ENCODE peak calls at places on chromosomes 7 and 10, in eight cellular contexts. P, S, R, A, N, Q, I and E are unnamed samples.

GRCh38 chr7:100696123-100696521 is 2.1 kb upstream of the GIGYF1 start:
- DNase-seq in S (no peak), A (no peak), P (no peak), Q (no peak), R (no peak), I (no peak), N (no peak), E (no peak)

GRCh38 chr7:22814261-22815208 is 8.1 kb downstream of the TOMM7 start:
- DNase-seq in A (no peak), I (no peak), P (no peak), R (no peak), S (no peak), Q (no peak), N (peak), E (no peak)

GRCh38 chr7:135789431-135789830 is 40.8 kb upstream of the FAM180A start:
- DNase-seq in Q (no peak), I (no peak), S (no peak), P (no peak), N (no peak), A (no peak), R (no peak), E (no peak)

GRCh38 chr10:68826764-68827591 is at the start of gene STOX1:
- DNase-seq in Q (peak), I (peak), S (peak), P (peak), R (peak), N (peak), A (peak), E (no peak)

GRCh38 chr7:149855368-149856305 is 17.5 kb downstream of the ZNF862 start:
- DNase-seq in N (peak), S (no peak), A (no peak), Q (no peak), P (peak), I (no peak), R (no peak), E (no peak)

GRCh38 chr10:131900350-131901152 is at the start of gene PPP2R2D:
- DNase-seq in I (peak), Q (peak), N (peak), P (peak), A (peak), S (peak), R (peak), E (peak)

GRCh38 chr7:113099284-113099919 is 12.8 kb upstream of the GPR85 start:
- DNase-seq in Q (no peak), P (peak), R (no peak), N (no peak), I (no peak), S (no peak), A (no peak), E (no peak)

GRCh38 chr7:43148161-43148731 is 35.8 kb downstream of the HECW1 start:
- DNase-seq in Q (no peak), N (no peak), R (no peak), A (no peak), I (no peak), S (no peak), P (no peak), E (no peak)

GRCh38 chr10:101120884-101121660 is 10.0 kb upstream of the TLX1 start:
- DNase-seq in S (peak), I (peak), P (no peak), R (peak), N (no peak), Q (no peak), A (no peak), E (no peak)